ENCODE peak calls at places on chromosomes 13 and 19, in ten cellular contexts. O is hepatocyte, X is fibroblast of lung, H is endothelial cell of umbilical vein, J is pancreas, S is cardiac fibroblast, K is colonic mucosa, N is mesothelial cell of epicardium, B is Caco-2, I is left ventricle myocardium inferior. Z is an unnamed sample.

GRCh38 chr13:94435604-94436226 is 43.8 kb downstream of the DCT start:
- DNase-seq in O (peak), X (peak), H (peak), J (no peak), S (peak), K (no peak), N (no peak), B (peak), I (no peak), Z (no peak)

GRCh38 chr19:12353375-12353774 is 12.1 kb downstream of the ZNF442 start:
- DNase-seq in O (no peak), X (no peak), H (no peak), J (no peak), S (no peak), K (no peak), N (no peak), B (no peak), I (no peak), Z (no peak)

GRCh38 chr13:45468676-45469075 is 3.9 kb downstream of the COG3 start:
- DNase-seq in O (no peak), X (no peak), H (no peak), J (no peak), S (no peak), K (peak), N (no peak), B (no peak), I (no peak), Z (no peak)

GRCh38 chr19:28023064-28023463 is 1189.9 kb downstream of the UQCRFS1 start:
- DNase-seq in O (peak), X (no peak), H (no peak), J (no peak), S (peak), K (no peak), N (no peak), B (no peak), I (no peak), Z (no peak)

GRCh38 chr13:65909501-65909900 is 1320.6 kb downstream of the PCDH9 start:
- DNase-seq in O (no peak), X (no peak), H (no peak), J (no peak), S (no peak), K (no peak), N (no peak), B (no peak), I (no peak), Z (no peak)

GRCh38 chr13:108086678-108087077 is 128.7 kb downstream of the LIG4 start:
- DNase-seq in O (peak), X (peak), H (peak), J (peak), S (peak), K (no peak), N (no peak), B (peak), I (no peak), Z (no peak)

GRCh38 chr13:99417151-99417820 is 84.0 kb upstream of the TM9SF2 start:
- DNase-seq in O (no peak), X (no peak), H (no peak), J (no peak), S (no peak), K (no peak), N (no peak), B (no peak), I (no peak), Z (no peak)

GRCh38 chr19:13984186-13984585 is 21.9 kb downstream of the RFX1 start:
- DNase-seq in O (no peak), X (no peak), H (no peak), J (no peak), S (no peak), K (no peak), N (no peak), B (no peak), I (no peak), Z (no peak)

GRCh38 chr13:94061316-94061715 is 418.2 kb downstream of the DCT start:
- DNase-seq in O (peak), X (peak), H (no peak), J (no peak), S (peak), K (no peak), N (no peak), B (no peak), I (no peak), Z (no peak)

GRCh38 chr19:31380854-31381253 is 31.6 kb upstream of the TSHZ3 start:
- DNase-seq in O (no peak), X (no peak), H (no peak), J (no peak), S (no peak), K (no peak), N (no peak), B (no peak), I (no peak), Z (no peak)

GRCh38 chr19:46495789-46496099 is at the start of gene PNMA8B:
- DNase-seq in O (peak), X (peak), H (no peak), J (peak), S (peak), K (peak), N (peak), B (peak), I (peak), Z (no peak)

GRCh38 chr19:33417751-33418150 is 44.2 kb downstream of the CEBPG start:
- DNase-seq in O (no peak), X (no peak), H (no peak), J (no peak), S (no peak), K (no peak), N (no peak), B (no peak), I (no peak), Z (no peak)

GRCh38 chr19:28289294-28290063 is 923.5 kb downstream of the UQCRFS1 start:
- DNase-seq in O (peak), X (no peak), H (peak), J (peak), S (peak), K (peak), N (peak), B (no peak), I (no peak), Z (no peak)

GRCh38 chr13:102091231-102091630 is 310.6 kb downstream of the FGF14 start:
- DNase-seq in O (peak), X (no peak), H (no peak), J (no peak), S (no peak), K (no peak), N (no peak), B (peak), I (no peak), Z (no peak)

GRCh38 chr19:4717191-4717965 is 6.3 kb downstream of the DPP9 start:
- DNase-seq in O (peak), X (peak), H (peak), J (no peak), S (peak), K (no peak), N (no peak), B (peak), I (no peak), Z (no peak)

GRCh38 chr13:23950736-23951510 is 53.6 kb upstream of the C1QTNF9B start:
- DNase-seq in O (no peak), X (no peak), H (no peak), J (no peak), S (no peak), K (no peak), N (no peak), B (no peak), I (no peak), Z (no peak)
- TF ChIP-seq CTCF in O (no peak), X (no peak), H (no peak), J (no peak), S (peak), K (no peak), N (no peak), B (no peak), I (no peak), Z (no peak)

GRCh38 chr13:50074843-50075242 is 59.6 kb downstream of the KCNRG start:
- DNase-seq in O (no peak), X (peak), H (peak), J (no peak), S (no peak), K (no peak), N (no peak), B (no peak), I (no peak), Z (no peak)
- TF ChIP-seq CTCF in O (no peak), X (no peak), H (no peak), J (no peak), S (no peak), K (no peak), N (no peak), B (no peak), I (no peak), Z (no peak)

DNA sequence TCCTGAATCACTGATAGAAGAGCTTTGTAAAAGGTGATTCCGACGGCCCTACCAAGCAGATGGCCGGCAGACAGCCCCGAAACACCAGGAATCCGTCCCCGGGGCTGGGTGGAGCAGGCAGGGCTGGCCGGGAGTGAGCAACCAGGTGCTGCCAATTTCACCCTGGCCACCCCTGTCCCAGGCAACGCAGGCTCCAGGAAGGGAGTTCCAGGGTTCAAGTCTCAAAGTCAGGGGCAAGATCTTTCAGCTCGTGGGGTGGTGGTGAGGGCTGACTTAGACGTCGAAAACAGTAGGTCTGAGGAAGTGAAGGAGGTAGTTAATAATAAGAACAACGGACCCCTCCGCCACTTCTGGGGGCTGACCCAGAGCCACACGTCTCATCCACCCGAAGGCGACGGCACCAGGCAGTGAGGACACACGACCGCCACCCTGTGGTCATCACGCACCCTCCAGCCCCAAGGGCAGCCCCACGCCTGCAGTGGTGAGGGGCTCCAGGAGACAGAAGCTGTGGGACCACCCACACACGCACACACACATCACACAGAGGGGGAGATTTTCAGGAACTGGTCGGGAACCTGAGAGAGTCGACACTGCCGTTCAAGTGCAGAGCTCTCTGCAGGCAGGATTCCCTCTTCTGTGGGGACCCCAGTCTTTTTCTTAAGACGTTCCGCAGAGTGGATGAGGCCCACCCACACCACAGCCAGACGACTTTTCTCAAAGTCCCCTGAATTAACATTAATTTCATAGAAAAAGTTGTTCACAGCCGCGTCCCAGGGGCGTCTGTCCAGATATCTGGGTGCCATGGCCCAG is 67.2 kb downstream of the SPACA7 start:
- DNase-seq in O (no peak), X (no peak), H (no peak), J (no peak), S (peak), K (peak), N (no peak), B (peak), I (no peak), Z (peak)
- TF ChIP-seq CTCF in O (peak), X (peak), H (peak), J (peak), S (peak), K (no peak), N (no peak), B (no peak), I (no peak), Z (no peak)

DNA sequence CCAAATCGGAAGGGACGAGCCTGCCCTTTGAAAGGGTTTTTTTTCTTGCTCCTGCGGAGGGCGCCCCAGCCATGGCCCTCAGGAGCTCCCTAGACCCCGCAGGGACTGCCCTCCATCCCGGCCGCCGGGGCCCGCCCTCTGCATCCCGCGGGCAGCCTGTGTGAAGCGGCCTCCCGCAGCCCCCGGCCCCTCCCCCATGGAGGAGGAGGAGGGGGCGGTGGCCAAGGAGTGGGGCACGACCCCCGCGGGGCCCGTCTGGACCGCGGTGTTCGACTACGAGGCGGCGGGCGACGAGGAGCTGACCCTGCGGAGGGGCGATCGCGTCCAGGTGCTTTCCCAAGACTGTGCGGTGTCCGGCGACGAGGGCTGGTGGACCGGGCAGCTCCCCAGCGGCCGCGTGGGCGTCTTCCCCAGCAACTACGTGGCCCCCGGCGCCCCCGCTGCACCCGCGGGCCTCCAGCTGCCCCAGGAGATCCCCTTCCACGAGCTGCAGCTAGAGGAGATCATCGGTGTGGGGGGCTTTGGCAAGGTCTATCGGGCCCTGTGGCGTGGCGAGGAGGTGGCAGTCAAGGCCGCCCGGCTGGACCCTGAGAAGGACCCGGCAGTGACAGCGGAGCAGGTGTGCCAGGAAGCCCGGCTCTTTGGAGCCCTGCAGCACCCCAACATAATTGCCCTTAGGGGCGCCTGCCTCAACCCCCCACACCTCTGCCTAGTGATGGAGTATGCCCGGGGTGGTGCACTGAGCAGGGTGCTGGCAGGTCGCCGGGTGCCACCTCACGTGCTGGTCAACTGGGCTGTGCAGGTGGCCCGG is 815 bp downstream of the MAP3K10 start:
- DNase-seq in O (peak), X (peak), H (peak), J (no peak), S (peak), K (peak), N (peak), B (peak), I (no peak), Z (peak)
- TF ChIP-seq CTCF in O (peak), X (no peak), H (peak), J (no peak), S (peak), K (no peak), N (no peak), B (no peak), I (no peak), Z (no peak)

DNA sequence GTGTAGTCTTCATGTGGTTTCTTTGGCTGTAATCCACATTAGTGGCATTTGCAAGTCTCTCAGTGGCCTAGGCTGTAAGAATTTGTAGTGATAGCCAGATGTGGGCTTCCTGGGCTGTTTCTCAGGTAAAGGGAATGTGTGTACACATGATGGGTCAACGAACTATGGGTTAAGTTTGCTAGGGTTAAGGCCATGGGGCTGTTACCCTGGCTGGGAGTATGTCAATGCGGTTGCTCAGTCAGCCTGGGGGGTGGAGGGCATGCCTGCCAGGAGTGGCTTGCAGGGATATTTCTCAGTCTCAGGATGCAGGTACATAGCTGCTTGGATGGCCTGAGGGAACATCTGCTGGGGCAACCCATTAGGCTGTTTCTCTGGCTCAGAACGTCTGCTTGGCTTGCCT is 13.4 kb downstream of the CYSLTR2 start:
- DNase-seq in O (no peak), X (no peak), H (no peak), J (no peak), S (no peak), K (no peak), N (no peak), B (no peak), I (no peak), Z (no peak)
- TF ChIP-seq CTCF in O (no peak), X (no peak), H (no peak), J (no peak), S (no peak), K (no peak), N (no peak), B (no peak), I (no peak), Z (no peak)

DNA sequence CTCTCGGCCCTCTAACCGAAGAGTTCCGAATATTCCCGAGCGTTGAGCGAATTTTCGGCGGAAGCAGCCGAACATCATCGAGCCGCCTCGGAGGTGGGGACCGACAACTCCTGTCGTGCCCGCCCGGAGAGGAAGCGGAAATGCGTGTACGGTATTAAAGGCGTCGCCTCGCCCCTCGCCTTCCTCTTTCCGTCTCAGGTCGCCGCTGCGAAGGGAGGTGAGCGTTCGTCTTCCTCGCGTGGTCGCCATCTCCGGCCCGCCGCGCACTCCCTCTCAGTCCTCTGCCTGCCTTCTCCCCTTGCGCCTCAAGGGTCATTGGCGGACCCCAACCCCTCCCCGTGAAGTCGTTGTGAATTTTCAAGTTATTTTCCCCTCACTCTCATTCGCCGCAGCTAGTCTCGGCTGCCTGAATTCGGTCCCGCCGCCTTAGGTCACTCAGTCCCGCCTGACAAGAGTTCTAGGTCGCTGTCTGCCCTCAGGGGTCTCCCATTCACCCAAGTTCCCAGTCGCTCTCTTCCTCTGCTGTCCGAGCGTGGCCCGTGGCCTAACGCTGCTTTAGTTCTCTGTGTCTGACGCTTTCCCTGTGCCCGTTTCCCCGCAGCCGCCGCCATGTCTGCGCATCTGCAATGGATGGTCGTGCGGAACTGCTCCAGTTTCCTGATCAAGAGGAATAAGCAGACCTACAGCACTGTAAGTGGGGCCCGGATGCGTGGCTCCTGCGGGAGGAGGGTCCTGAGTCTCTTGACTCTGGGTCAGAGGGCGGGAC is at the start of gene RPL28:
- DNase-seq in O (peak), X (peak), H (peak), J (peak), S (peak), K (peak), N (peak), B (peak), I (peak), Z (peak)
- TF ChIP-seq CTCF in O (no peak), X (no peak), H (no peak), J (no peak), S (no peak), K (no peak), N (no peak), B (no peak), I (no peak), Z (no peak)

DNA sequence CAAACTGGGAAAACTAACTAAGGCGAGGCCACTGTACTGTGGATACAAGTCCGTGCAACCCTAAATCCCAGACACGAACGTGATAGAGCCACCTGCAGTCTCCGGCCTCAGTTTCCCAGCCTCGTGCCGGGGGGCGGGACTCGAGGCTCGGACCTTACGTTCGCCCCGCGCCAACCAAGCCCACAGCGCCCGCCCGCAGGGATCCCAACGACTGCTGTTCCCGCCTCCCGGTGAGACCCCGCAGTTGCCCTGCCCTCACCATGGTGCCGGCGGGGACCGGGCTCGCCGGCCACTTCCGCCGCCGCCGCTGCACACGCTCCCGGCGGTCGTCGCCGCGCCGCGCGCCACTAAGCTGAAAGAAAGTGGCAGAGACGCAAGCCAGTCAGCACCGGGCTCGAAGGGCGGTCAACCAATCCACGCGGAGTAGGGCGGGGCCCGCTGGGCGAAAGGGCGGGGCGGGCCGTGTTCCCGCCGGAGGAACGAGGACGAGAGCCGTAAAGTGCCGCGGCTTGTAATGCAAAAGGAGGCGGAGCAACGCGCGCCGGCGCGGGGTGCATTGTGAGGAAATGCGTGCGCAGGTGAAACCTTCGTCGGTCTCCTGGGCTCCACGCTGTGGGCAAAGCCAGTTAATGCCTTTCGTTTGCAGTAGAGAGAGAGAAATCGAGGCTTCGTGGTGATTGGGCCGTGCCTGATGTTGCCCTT is at the start of gene LSM4:
- DNase-seq in O (peak), X (peak), H (peak), J (peak), S (peak), K (peak), N (peak), B (peak), I (peak), Z (peak)
- TF ChIP-seq CTCF in O (peak), X (no peak), H (peak), J (no peak), S (no peak), K (no peak), N (no peak), B (no peak), I (no peak), Z (peak)

DNA sequence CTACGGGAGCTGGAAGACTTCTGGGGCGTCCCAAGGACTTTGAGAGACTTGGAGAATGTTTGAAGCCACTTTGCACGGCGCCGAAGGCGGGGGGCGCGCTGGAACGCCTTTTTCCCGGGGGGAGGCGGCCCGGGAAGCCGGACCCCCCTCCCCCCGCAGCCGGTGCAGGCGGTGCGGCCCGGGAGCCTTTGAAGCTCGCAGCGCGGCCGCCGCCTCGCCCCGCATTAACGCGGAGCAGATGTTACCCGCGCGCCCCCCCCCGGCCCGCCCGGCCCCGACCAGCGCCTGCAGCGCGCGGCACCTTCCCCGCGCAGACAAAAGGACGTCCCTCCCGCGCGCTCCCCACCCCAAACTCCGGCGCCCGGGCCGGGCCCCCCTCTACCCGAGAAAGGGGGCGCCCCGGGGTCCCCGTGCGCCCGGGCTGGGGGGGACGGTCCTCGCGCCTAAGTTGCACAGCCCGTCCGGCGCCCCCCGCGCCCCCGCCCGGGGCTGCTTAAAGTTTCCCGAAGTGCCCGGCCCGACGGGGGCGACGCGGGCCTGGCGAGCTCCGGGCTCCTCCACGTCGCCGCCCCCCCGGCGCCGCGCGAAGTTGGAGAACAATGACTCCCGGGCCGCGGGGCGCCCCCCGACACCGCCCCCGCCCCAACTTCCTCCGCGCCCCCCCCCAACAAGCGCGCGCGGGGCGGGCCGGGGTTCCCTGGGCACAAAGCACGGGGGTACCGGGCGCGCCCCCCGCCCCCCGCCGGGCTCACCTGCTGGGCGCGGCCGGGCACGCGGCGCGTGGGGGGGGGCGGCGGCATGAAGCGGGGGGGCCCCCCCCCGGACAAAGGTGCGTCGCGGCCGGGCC is 644 bp downstream of the TCF3 start:
- DNase-seq in O (peak), X (peak), H (peak), J (peak), S (peak), K (peak), N (peak), B (peak), I (peak), Z (peak)
- TF ChIP-seq CTCF in O (no peak), X (no peak), H (no peak), J (no peak), S (no peak), K (no peak), N (no peak), B (no peak), I (peak), Z (no peak)

Z was measured in natural killer cell.